ENCODE peak calls at places on chromosomes 2 and 18, in seven cellular contexts. One of them, this sample, is unnamed.

GRCh38 chr2:96241901-96242611 is 23.7 kb downstream of the TMEM127 start:
- DNase-seq in effector memory CD8-positive, alpha-beta T cell: peak
- DNase-seq in ACHN: peak
- DNase-seq in EH: peak
- DNase-seq in GM18507: no peak
- DNase-seq in iris pigment epithelial cell: peak
- DNase-seq in HT1080: peak
- DNase-seq in this sample: no peak

GRCh38 chr2:127007652-127008051 is 99.3 kb downstream of the BIN1 start:
- DNase-seq in effector memory CD8-positive, alpha-beta T cell: no peak
- DNase-seq in ACHN: no peak
- DNase-seq in EH: peak
- DNase-seq in GM18507: no peak
- DNase-seq in iris pigment epithelial cell: peak
- DNase-seq in HT1080: peak
- DNase-seq in this sample: no peak

GRCh38 chr2:203636896-203637818 is 69.3 kb upstream of the CD28 start:
- DNase-seq in effector memory CD8-positive, alpha-beta T cell: no peak
- DNase-seq in ACHN: no peak
- DNase-seq in EH: peak
- DNase-seq in GM18507: no peak
- DNase-seq in iris pigment epithelial cell: peak
- DNase-seq in HT1080: peak
- DNase-seq in this sample: peak

GRCh38 chr2:24613154-24613814 is 122.2 kb downstream of the NCOA1 start:
- DNase-seq in effector memory CD8-positive, alpha-beta T cell: peak
- DNase-seq in ACHN: peak
- DNase-seq in EH: peak
- DNase-seq in GM18507: peak
- DNase-seq in iris pigment epithelial cell: peak
- DNase-seq in HT1080: peak
- DNase-seq in this sample: no peak

GRCh38 chr2:164782323-164782722 is 59.3 kb downstream of the COBLL1 start:
- DNase-seq in effector memory CD8-positive, alpha-beta T cell: no peak
- DNase-seq in ACHN: no peak
- DNase-seq in EH: peak
- DNase-seq in GM18507: no peak
- DNase-seq in iris pigment epithelial cell: peak
- DNase-seq in HT1080: no peak
- DNase-seq in this sample: no peak

GRCh38 chr2:223820549-223820948 is 16.8 kb downstream of the AP1S3 start:
- DNase-seq in effector memory CD8-positive, alpha-beta T cell: no peak
- DNase-seq in ACHN: no peak
- DNase-seq in EH: no peak
- DNase-seq in GM18507: no peak
- DNase-seq in iris pigment epithelial cell: no peak
- DNase-seq in HT1080: no peak
- DNase-seq in this sample: no peak

GRCh38 chr2:10007921-10008808 is 35.2 kb upstream of the KLF11 start:
- DNase-seq in effector memory CD8-positive, alpha-beta T cell: no peak
- DNase-seq in ACHN: no peak
- DNase-seq in EH: no peak
- DNase-seq in GM18507: no peak
- DNase-seq in iris pigment epithelial cell: no peak
- DNase-seq in HT1080: no peak
- DNase-seq in this sample: no peak

GRCh38 chr2:55025627-55026026 is 24.6 kb downstream of the RTN4 start:
- DNase-seq in effector memory CD8-positive, alpha-beta T cell: no peak
- DNase-seq in ACHN: no peak
- DNase-seq in EH: no peak
- DNase-seq in GM18507: no peak
- DNase-seq in iris pigment epithelial cell: no peak
- DNase-seq in HT1080: no peak
- DNase-seq in this sample: no peak

GRCh38 chr2:119483395-119483753 is 40.9 kb downstream of the SCTR start:
- DNase-seq in effector memory CD8-positive, alpha-beta T cell: no peak
- DNase-seq in ACHN: no peak
- DNase-seq in EH: no peak
- DNase-seq in GM18507: no peak
- DNase-seq in iris pigment epithelial cell: no peak
- DNase-seq in HT1080: no peak
- DNase-seq in this sample: no peak

GRCh38 chr2:134774074-134774742 is 55.4 kb upstream of the TMEM163 start:
- DNase-seq in effector memory CD8-positive, alpha-beta T cell: no peak
- DNase-seq in ACHN: no peak
- DNase-seq in EH: no peak
- DNase-seq in GM18507: no peak
- DNase-seq in iris pigment epithelial cell: no peak
- DNase-seq in HT1080: peak
- DNase-seq in this sample: no peak

GRCh38 chr2:73776869-73777519 is 2.9 kb downstream of the DUSP11 start:
- DNase-seq in effector memory CD8-positive, alpha-beta T cell: no peak
- DNase-seq in ACHN: no peak
- DNase-seq in EH: peak
- DNase-seq in GM18507: no peak
- DNase-seq in iris pigment epithelial cell: peak
- DNase-seq in HT1080: peak
- DNase-seq in this sample: no peak

GRCh38 chr2:220891405-220891804 is 680.7 kb downstream of the EPHA4 start:
- DNase-seq in effector memory CD8-positive, alpha-beta T cell: no peak
- DNase-seq in ACHN: peak
- DNase-seq in EH: peak
- DNase-seq in GM18507: no peak
- DNase-seq in iris pigment epithelial cell: peak
- DNase-seq in HT1080: peak
- DNase-seq in this sample: no peak

GRCh38 chr2:49248506-49248905 is 94.2 kb upstream of the FSHR start:
- DNase-seq in effector memory CD8-positive, alpha-beta T cell: no peak
- DNase-seq in ACHN: peak
- DNase-seq in EH: peak
- DNase-seq in GM18507: no peak
- DNase-seq in iris pigment epithelial cell: peak
- DNase-seq in HT1080: peak
- DNase-seq in this sample: no peak

GRCh38 chr2:30197570-30197969 is 33.8 kb upstream of the LBH start:
- DNase-seq in effector memory CD8-positive, alpha-beta T cell: no peak
- DNase-seq in ACHN: no peak
- DNase-seq in EH: no peak
- DNase-seq in GM18507: no peak
- DNase-seq in iris pigment epithelial cell: no peak
- DNase-seq in HT1080: no peak
- DNase-seq in this sample: no peak

GRCh38 chr18:21083017-21083416 is 28.6 kb downstream of the ROCK1 start:
- DNase-seq in effector memory CD8-positive, alpha-beta T cell: no peak
- DNase-seq in ACHN: no peak
- DNase-seq in EH: no peak
- DNase-seq in GM18507: no peak
- DNase-seq in iris pigment epithelial cell: no peak
- DNase-seq in HT1080: no peak
- DNase-seq in this sample: no peak

GRCh38 chr18:31661965-31662364 is 22.4 kb downstream of the B4GALT6 start:
- DNase-seq in effector memory CD8-positive, alpha-beta T cell: no peak
- DNase-seq in ACHN: no peak
- DNase-seq in EH: no peak
- DNase-seq in GM18507: no peak
- DNase-seq in iris pigment epithelial cell: peak
- DNase-seq in HT1080: no peak
- DNase-seq in this sample: no peak

GRCh38 chr2:39216495-39217191 is 27.1 kb downstream of the CDKL4 start:
- DNase-seq in effector memory CD8-positive, alpha-beta T cell: peak
- DNase-seq in ACHN: no peak
- DNase-seq in EH: no peak
- DNase-seq in GM18507: no peak
- DNase-seq in iris pigment epithelial cell: no peak
- DNase-seq in HT1080: no peak
- DNase-seq in this sample: peak

GRCh38 chr2:217711236-217711635 is 291.6 kb downstream of the TNS1 start:
- DNase-seq in effector memory CD8-positive, alpha-beta T cell: no peak
- DNase-seq in ACHN: no peak
- DNase-seq in EH: peak
- DNase-seq in GM18507: no peak
- DNase-seq in iris pigment epithelial cell: peak
- DNase-seq in HT1080: peak
- DNase-seq in this sample: no peak

GRCh38 chr2:11175293-11175795 is 20.1 kb downstream of the SLC66A3 start:
- DNase-seq in effector memory CD8-positive, alpha-beta T cell: no peak
- DNase-seq in ACHN: no peak
- DNase-seq in EH: peak
- DNase-seq in GM18507: no peak
- DNase-seq in iris pigment epithelial cell: peak
- DNase-seq in HT1080: peak
- DNase-seq in this sample: no peak

GRCh38 chr2:56648802-56649201 is 465.0 kb downstream of the CCDC85A start:
- DNase-seq in effector memory CD8-positive, alpha-beta T cell: no peak
- DNase-seq in ACHN: no peak
- DNase-seq in EH: peak
- DNase-seq in GM18507: no peak
- DNase-seq in iris pigment epithelial cell: peak
- DNase-seq in HT1080: no peak
- DNase-seq in this sample: no peak

GRCh38 chr2:39464867-39465266 is 27.8 kb upstream of the MAP4K3 start:
- DNase-seq in effector memory CD8-positive, alpha-beta T cell: no peak
- DNase-seq in ACHN: no peak
- DNase-seq in EH: no peak
- DNase-seq in GM18507: no peak
- DNase-seq in iris pigment epithelial cell: no peak
- DNase-seq in HT1080: no peak
- DNase-seq in this sample: no peak

GRCh38 chr2:197673606-197674005 is 1.8 kb downstream of the RFTN2 start:
- DNase-seq in effector memory CD8-positive, alpha-beta T cell: no peak
- DNase-seq in ACHN: no peak
- DNase-seq in EH: no peak
- DNase-seq in GM18507: no peak
- DNase-seq in iris pigment epithelial cell: no peak
- DNase-seq in HT1080: no peak
- DNase-seq in this sample: no peak

GRCh38 chr2:201261471-201261870 is 1.1 kb downstream of the CASP8 start:
- DNase-seq in effector memory CD8-positive, alpha-beta T cell: peak
- DNase-seq in ACHN: no peak
- DNase-seq in EH: no peak
- DNase-seq in GM18507: no peak
- DNase-seq in iris pigment epithelial cell: no peak
- DNase-seq in HT1080: no peak
- DNase-seq in this sample: no peak

GRCh38 chr18:63831080-63831788 is 56.0 kb downstream of the SERPINB7 start:
- DNase-seq in effector memory CD8-positive, alpha-beta T cell: no peak
- DNase-seq in ACHN: no peak
- DNase-seq in EH: peak
- DNase-seq in GM18507: no peak
- DNase-seq in iris pigment epithelial cell: peak
- DNase-seq in HT1080: peak
- DNase-seq in this sample: peak

GRCh38 chr2:16302969-16303592 is 362.6 kb downstream of the CYRIA start:
- DNase-seq in effector memory CD8-positive, alpha-beta T cell: no peak
- DNase-seq in ACHN: no peak
- DNase-seq in EH: no peak
- DNase-seq in GM18507: no peak
- DNase-seq in iris pigment epithelial cell: no peak
- DNase-seq in HT1080: no peak
- DNase-seq in this sample: no peak

GRCh38 chr18:79570266-79571201 is 109.1 kb upstream of the CTDP1 start:
- DNase-seq in effector memory CD8-positive, alpha-beta T cell: no peak
- DNase-seq in ACHN: no peak
- DNase-seq in EH: peak
- DNase-seq in GM18507: no peak
- DNase-seq in iris pigment epithelial cell: peak
- DNase-seq in HT1080: peak
- DNase-seq in this sample: no peak